ENCODE peak calls at places on chromosomes 4 and X, in four cellular contexts. P, I, A and B are unnamed samples.

GRCh38 chrX:74449322-74449936 is 28.1 kb downstream of the SLC16A2 start:
- DNase-seq in P (no peak), I (peak; percentile 6), A (no peak), B (no peak)

GRCh38 chr4:24973471-24974251 is 57.1 kb downstream of the LGI2 start:
- DNase-seq in P (peak; percentile 14), I (peak; percentile 14), A (no peak), B (no peak)

GRCh38 chr4:1193206-1194027 is 21.0 kb upstream of the SPON2 start:
- DNase-seq in P (no peak), I (no peak), A (no peak), B (no peak)

GRCh38 chrX:96770315-96770714 is 85.7 kb downstream of the DIAPH2 start:
- DNase-seq in P (peak; percentile 7), I (peak; percentile 18), A (peak; percentile 2), B (no peak)

GRCh38 chrX:3066555-3066954 is 25.3 kb downstream of the ARSF start:
- DNase-seq in P (no peak), I (peak; percentile 3), A (no peak), B (no peak)

GRCh38 chr4:121156822-121157769 is 7.0 kb downstream of the TNIP3 start:
- DNase-seq in P (peak; percentile 22), I (peak; percentile 15), A (no peak), B (no peak)

GRCh38 chr4:76215120-76215519 is 1.5 kb upstream of the SCARB2 start:
- DNase-seq in P (no peak), I (no peak), A (no peak), B (no peak)

GRCh38 chr4:73308286-73308685 is 49.7 kb upstream of the ANKRD17 start:
- DNase-seq in P (no peak), I (peak; percentile 61), A (no peak), B (no peak)

GRCh38 chr4:155304375-155304774 is 72.4 kb downstream of the MAP9 start:
- DNase-seq in P (no peak), I (no peak), A (no peak), B (no peak)

GRCh38 chrX:34900691-34901090 is 41.9 kb upstream of the FAM47B start:
- DNase-seq in P (no peak), I (peak; percentile 15), A (no peak), B (no peak)

GRCh38 chrX:40552768-40553167 is 28.0 kb upstream of the ATP6AP2 start:
- DNase-seq in P (peak; percentile 15), I (peak; percentile 9), A (peak; percentile 18), B (no peak)

GRCh38 chrX:49309401-49309981 is 6.0 kb downstream of the GAGE10 start:
- DNase-seq in P (no peak), I (peak; percentile 22), A (no peak), B (no peak)

GRCh38 chr4:128232719-128233118 is 54.9 kb downstream of the PGRMC2 start:
- DNase-seq in P (no peak), I (no peak), A (no peak), B (no peak)

GRCh38 chr4:48223633-48224295 is 45.9 kb downstream of the TEC start:
- DNase-seq in P (no peak), I (peak; percentile 11), A (no peak), B (no peak)
- TF ChIP-seq ELK1 in P (no peak), I (no peak), A (no peak), B (no peak)

GRCh38 chr4:127124919-127125318 is 507.8 kb upstream of the INTU start:
- DNase-seq in P (no peak), I (peak; percentile 24), A (no peak), B (no peak)
- TF ChIP-seq ELK1 in P (no peak), I (no peak), A (no peak), B (no peak)

GRCh38 chrX:43940811-43941210 is 32.4 kb downstream of the NDP start:
- DNase-seq in P (no peak), I (peak; percentile 42), A (no peak), B (no peak)
- TF ChIP-seq ELK1 in P (no peak), I (no peak), A (no peak), B (no peak)

GRCh38 chrX:997631-998137 is 214.8 kb downstream of the CRLF2 start:
- DNase-seq in P (no peak), I (no peak), A (no peak), B (peak; percentile 40)

GRCh38 chrX:1006156-1006730 is 206.2 kb downstream of the CRLF2 start:
- DNase-seq in P (no peak), I (no peak), A (no peak), B (no peak)

GRCh38 chrX:1002611-1003010 is 209.8 kb downstream of the CRLF2 start:
- DNase-seq in P (no peak), I (no peak), A (no peak), B (no peak)
- TF ChIP-seq ELK1 in P (no peak), I (no peak), A (no peak), B (no peak)

GRCh38 chr4:8371251-8371995 is 69.1 kb downstream of the ACOX3 start:
- DNase-seq in P (no peak), I (no peak), A (no peak), B (no peak)
- TF ChIP-seq ELK1 in P (no peak), I (no peak), A (no peak), B (no peak)